ENCODE peak calls at places on chromosome 11, in ten cellular contexts. T is testis; W is anterior cingulate cortex; X is nephron progenitor cell; I is activated CD4-positive, alpha-beta T cell treated with anti-CD3 and anti-CD28 coated beads for 48 hours; V is NCI-H510A treated with DMSO at 0.1 percent for 48 hours; O is stimulated activated CD4-positive, alpha-beta T cell treated with anti-CD3 and anti-CD28 coated beads, Interleukin-12 subunit alpha, Interleukin-12 subunit beta, amount 100 ng/mL, for 4 hours; Q is left ventricle myocardium inferior; D is MCF 10A; C is T-helper 2 cell. R is an unnamed sample.
A peak's percentile ranks its signal among the peaks of the same experiment; 100 is the strongest.

GRCh38 chr11:114366331-114367243 is 33.7 kb downstream of the C11orf71 start:
- DNase-seq in T (no peak), W (no peak), X (no peak), I (no peak), V (no peak), O (no peak), Q (no peak), D (peak; percentile 46), C (no peak), R (no peak)

GRCh38 chr11:124415356-124415923 is 9.2 kb downstream of the OR8B4 start:
- DNase-seq in T (no peak), W (no peak), X (no peak), I (no peak), V (peak; percentile 33), O (no peak), Q (no peak), D (peak; percentile 39), C (no peak), R (no peak)

GRCh38 chr11:77865805-77866204 is 44.9 kb downstream of the AAMDC start:
- DNase-seq in T (no peak), W (no peak), X (no peak), I (no peak), V (no peak), O (no peak), Q (no peak), D (no peak), C (no peak), R (no peak)

GRCh38 chr11:84886344-84886743 is 740.8 kb downstream of the DLG2 start:
- DNase-seq in T (no peak), W (no peak), X (no peak), I (no peak), V (no peak), O (no peak), Q (no peak), D (no peak), C (no peak), R (no peak)

GRCh38 chr11:91081440-91082088 is 858.7 kb upstream of the CHORDC1 start:
- DNase-seq in T (no peak), W (no peak), X (no peak), I (no peak), V (no peak), O (no peak), Q (peak; percentile 23), D (peak; percentile 92), C (no peak), R (peak; percentile 31)

GRCh38 chr11:81907996-81908395 is 825.7 kb downstream of the FAM181B start:
- DNase-seq in T (no peak), W (no peak), X (no peak), I (no peak), V (no peak), O (no peak), Q (no peak), D (no peak), C (no peak), R (no peak)

GRCh38 chr11:1082346-1082727 is 7.7 kb downstream of the MUC2 start:
- DNase-seq in T (no peak), W (no peak), X (no peak), I (no peak), V (no peak), O (no peak), Q (no peak), D (no peak), C (no peak), R (no peak)

GRCh38 chr11:113193077-113193476 is 121.3 kb upstream of the TTC12 start:
- DNase-seq in T (no peak), W (no peak), X (no peak), I (no peak), V (no peak), O (no peak), Q (no peak), D (no peak), C (no peak), R (no peak)

GRCh38 chr11:1390603-1391164 is 950 bp downstream of the BRSK2 start:
- DNase-seq in T (peak; percentile 38), W (peak; percentile 71), X (peak; percentile 72), I (no peak), V (no peak), O (no peak), Q (peak; percentile 57), D (no peak), C (no peak), R (no peak)

GRCh38 chr11:74822187-74822586 is 73.5 kb downstream of the RNF169 start:
- DNase-seq in T (no peak), W (peak; percentile 37), X (no peak), I (no peak), V (no peak), O (no peak), Q (no peak), D (no peak), C (no peak), R (no peak)

GRCh38 chr11:2271077-2271326 is 614 bp upstream of the ASCL2 start:
- DNase-seq in T (peak; percentile 71), W (no peak), X (peak; percentile 35), I (peak; percentile 52), V (no peak), O (no peak), Q (peak; percentile 42), D (no peak), C (no peak), R (peak; percentile 32)

GRCh38 chr11:127632971-127633680 is 632.6 kb upstream of the KIRREL3 start:
- DNase-seq in T (no peak), W (no peak), X (no peak), I (no peak), V (no peak), O (no peak), Q (no peak), D (no peak), C (no peak), R (no peak)

GRCh38 chr11:59266491-59266890 is 53.8 kb upstream of the MPEG1 start:
- DNase-seq in T (no peak), W (no peak), X (no peak), I (no peak), V (no peak), O (no peak), Q (no peak), D (peak; percentile 26), C (no peak), R (no peak)

GRCh38 chr11:121839821-121840220 is 276.2 kb downstream of the BLID start:
- DNase-seq in T (no peak), W (no peak), X (no peak), I (no peak), V (no peak), O (no peak), Q (no peak), D (no peak), C (no peak), R (no peak)

GRCh38 chr11:80280737-80281136 is 839.9 kb upstream of the TENM4 start:
- DNase-seq in T (peak; percentile 63), W (no peak), X (no peak), I (no peak), V (no peak), O (no peak), Q (peak; percentile 24), D (no peak), C (no peak), R (no peak)

GRCh38 chr11:28981331-28981865 is 873.2 kb downstream of the METTL15 start:
- DNase-seq in T (no peak), W (no peak), X (no peak), I (no peak), V (no peak), O (no peak), Q (no peak), D (peak; percentile 78), C (no peak), R (no peak)

GRCh38 chr11:31641477-31642062 is 132.0 kb downstream of the ELP4 start:
- DNase-seq in T (peak; percentile 60), W (peak; percentile 0), X (peak; percentile 51), I (no peak), V (peak; percentile 12), O (no peak), Q (no peak), D (peak; percentile 61), C (no peak), R (peak; percentile 30)

GRCh38 chr11:66133216-66133775 is 63.2 kb downstream of the PACS1 start:
- DNase-seq in T (no peak), W (no peak), X (no peak), I (no peak), V (no peak), O (no peak), Q (no peak), D (no peak), C (no peak), R (no peak)

GRCh38 chr11:70104961-70105360 is 26.8 kb downstream of the ANO1 start:
- DNase-seq in T (no peak), W (no peak), X (no peak), I (no peak), V (no peak), O (no peak), Q (no peak), D (no peak), C (no peak), R (no peak)

GRCh38 chr11:128692750-128693578 is 908 bp upstream of the FLI1 start:
- DNase-seq in T (no peak), W (no peak), X (peak; percentile 51), I (peak; percentile 44), V (no peak), O (no peak), Q (no peak), D (peak; percentile 54), C (no peak), R (no peak)

GRCh38 chr11:128530119-128531091 is 57.0 kb downstream of the ETS1 start:
- DNase-seq in T (no peak), W (no peak), X (no peak), I (no peak), V (no peak), O (no peak), Q (no peak), D (peak; percentile 85), C (no peak), R (no peak)

GRCh38 chr11:68839953-68840641 is 1.6 kb downstream of the CPT1A start:
- DNase-seq in T (no peak), W (no peak), X (no peak), I (peak; percentile 20), V (peak; percentile 60), O (no peak), Q (no peak), D (peak; percentile 30), C (no peak), R (no peak)

GRCh38 chr11:88164806-88165205 is 10.4 kb downstream of the RAB38 start:
- DNase-seq in T (no peak), W (no peak), X (no peak), I (no peak), V (no peak), O (no peak), Q (no peak), D (no peak), C (no peak), R (no peak)

GRCh38 chr11:77047007-77047927 is 13.1 kb downstream of the B3GNT6 start:
- DNase-seq in T (peak; percentile 93), W (peak; percentile 66), X (peak; percentile 56), I (peak; percentile 78), V (peak; percentile 94), O (peak; percentile 51), Q (peak; percentile 36), D (peak; percentile 93), C (peak; percentile 48), R (peak; percentile 86)

GRCh38 chr11:84036664-84037194 is 750.6 kb upstream of the CCDC90B start:
- DNase-seq in T (no peak), W (no peak), X (no peak), I (no peak), V (no peak), O (no peak), Q (no peak), D (no peak), C (no peak), R (no peak)